ENCODE peak calls at places on chromosome 10, in six cellular contexts. A, C, M, K, O and H are unnamed samples.

GRCh38 chr10:11243425-11244222 is 226.0 kb downstream of the CELF2 start:
- DNase-seq in K (no peak), A (no peak), M (no peak), C (no peak), O (no peak), H (no peak)

GRCh38 chr10:35574924-35575352 is 30.2 kb upstream of the GJD4 start:
- DNase-seq in C (no peak), O (no peak), A (no peak), M (no peak), K (no peak), H (no peak)

GRCh38 chr10:94292448-94293118 is 70.2 kb downstream of the NOC3L start:
- DNase-seq in O (no peak), M (no peak), K (no peak), A (no peak), C (no peak), H (peak; percentile 7)

GRCh38 chr10:64867501-64867962 is 1346.3 kb downstream of the REEP3 start:
- DNase-seq in A (no peak), O (no peak), C (no peak), M (no peak), K (no peak), H (no peak)

GRCh38 chr10:44033008-44033407 is 351.9 kb downstream of the CXCL12 start:
- DNase-seq in A (no peak), M (no peak), C (no peak), K (no peak), O (no peak), H (no peak)

GRCh38 chr10:126147866-126148578 is 240.3 kb downstream of the ADAM12 start:
- DNase-seq in A (no peak), C (no peak), M (no peak), O (no peak), K (no peak), H (no peak)

GRCh38 chr10:78856421-78856820 is 212.3 kb upstream of the ZMIZ1 start:
- DNase-seq in C (peak; percentile 70), O (no peak), K (no peak), A (no peak), M (no peak), H (no peak)

GRCh38 chr10:12214763-12215218 is 18.8 kb downstream of the CDC123 start:
- DNase-seq in A (peak; percentile 32), K (peak; percentile 32), C (no peak), O (no peak), M (peak; percentile 49), H (peak; percentile 45)

GRCh38 chr10:29862926-29863614 is 196.3 kb downstream of the JCAD start:
- DNase-seq in K (no peak), C (no peak), M (no peak), O (no peak), A (no peak), H (no peak)

GRCh38 chr10:70923696-70924095 is 35.3 kb upstream of the PCBD1 start:
- DNase-seq in K (no peak), A (no peak), M (no peak), C (no peak), O (no peak), H (no peak)

GRCh38 chr10:21296575-21297355 is 228.7 kb downstream of the SKIDA1 start:
- DNase-seq in K (no peak), A (no peak), M (no peak), C (no peak), O (no peak), H (no peak)

GRCh38 chr10:117762819-117763172 is 220.2 kb downstream of the EMX2 start:
- DNase-seq in K (no peak), A (no peak), C (no peak), M (no peak), O (no peak), H (no peak)

GRCh38 chr10:103917326-103918052 is 495 bp downstream of the STN1 start:
- DNase-seq in K (peak; percentile 24), C (peak; percentile 65), M (peak; percentile 10), A (peak; percentile 60), O (no peak), H (no peak)

GRCh38 chr10:26697922-26698608 is 564 bp downstream of the PDSS1 start:
- DNase-seq in K (no peak), M (no peak), C (no peak), A (no peak), O (peak; percentile 27), H (no peak)

GRCh38 chr10:79436066-79436849 is 9.2 kb downstream of the ZCCHC24 start:
- DNase-seq in C (no peak), A (no peak), O (peak; percentile 18), K (no peak), M (no peak), H (no peak)

GRCh38 chr10:94963901-94964300 is 25.4 kb downstream of the CYP2C9 start:
- DNase-seq in A (no peak), C (no peak), M (peak; percentile 2), O (peak; percentile 4), K (no peak), H (peak; percentile 3)

GRCh38 chr10:80171248-80171660 is 34.1 kb downstream of the ANXA11 start:
- DNase-seq in A (no peak), K (no peak), O (no peak), C (peak; percentile 87), M (no peak), H (no peak)

GRCh38 chr10:51521605-51522004 is 177.8 kb downstream of the CSTF2T start:
- DNase-seq in K (no peak), O (no peak), C (no peak), A (no peak), M (no peak), H (no peak)

GRCh38 chr10:17169807-17170206 is 31.7 kb downstream of the TRDMT1 start:
- DNase-seq in O (no peak), K (no peak), C (no peak), M (no peak), A (no peak), H (no peak)

GRCh38 chr10:74379474-74379873 is 228.5 kb downstream of the ADK start:
- DNase-seq in C (no peak), K (no peak), A (no peak), M (no peak), O (no peak), H (no peak)

GRCh38 chr10:120474956-120475355 is 17.9 kb downstream of the PLPP4 start:
- DNase-seq in K (no peak), A (no peak), O (no peak), C (no peak), M (no peak), H (no peak)

GRCh38 chr10:317926-318325 is 182.7 kb downstream of the ZMYND11 start:
- DNase-seq in O (no peak), C (no peak), A (no peak), M (no peak), K (no peak), H (no peak)

GRCh38 chr10:125375210-125375609 is 214.8 kb upstream of the CTBP2 start:
- DNase-seq in M (no peak), O (no peak), C (no peak), A (no peak), K (no peak), H (no peak)

GRCh38 chr10:12825255-12825654 is 176.3 kb downstream of the CCDC3 start:
- DNase-seq in M (no peak), A (no peak), O (no peak), K (no peak), C (no peak), H (no peak)

GRCh38 chr10:119542990-119543813 is 683 bp upstream of the RGS10 start:
- DNase-seq in A (peak; percentile 37), C (peak; percentile 72), K (peak; percentile 68), M (peak; percentile 51), O (peak; percentile 83), H (peak; percentile 88)

GRCh38 chr10:27742195-27742925 is 3.3 kb downstream of the MKX start:
- DNase-seq in A (peak; percentile 62), K (peak; percentile 69), O (peak; percentile 85), C (peak; percentile 75), M (peak; percentile 70), H (peak; percentile 24)

GRCh38 chr10:30058111-30058510 is 1.3 kb downstream of the JCAD start:
- DNase-seq in A (no peak), C (no peak), M (no peak), K (no peak), O (no peak), H (no peak)

GRCh38 chr10:88190540-88191213 is 327.3 kb downstream of the PTEN start:
- DNase-seq in K (no peak), M (no peak), O (no peak), C (no peak), A (no peak), H (no peak)

GRCh38 chr10:28411648-28412047 is 108.8 kb upstream of the MPP7 start:
- DNase-seq in A (no peak), K (no peak), M (no peak), O (peak; percentile 26), C (no peak), H (no peak)

GRCh38 chr10:132176647-132177046 is 10.1 kb upstream of the DPYSL4 start:
- DNase-seq in K (no peak), M (no peak), A (no peak), O (no peak), C (no peak), H (no peak)

GRCh38 chr10:123287594-123288247 is 133.5 kb downstream of the BUB3 start:
- DNase-seq in M (no peak), A (no peak), C (no peak), K (no peak), O (no peak), H (no peak)

GRCh38 chr10:80900661-80901060 is 363.0 kb downstream of the SH2D4B start:
- DNase-seq in O (no peak), K (no peak), C (no peak), M (no peak), A (no peak), H (no peak)

GRCh38 chr10:14477408-14477710 is 146.6 kb upstream of the FRMD4A start:
- DNase-seq in O (no peak), A (no peak), M (no peak), C (no peak), K (no peak), H (no peak)

GRCh38 chr10:125064681-125065492 is 95.5 kb downstream of the CTBP2 start:
- DNase-seq in M (no peak), K (peak; percentile 20), A (no peak), C (no peak), O (peak; percentile 86), H (peak; percentile 34)

GRCh38 chr10:34637419-34637911 is 177.6 kb downstream of the PARD3 start:
- DNase-seq in A (peak; percentile 31), M (peak; percentile 79), C (peak; percentile 61), K (peak; percentile 66), O (peak; percentile 74), H (peak; percentile 79)

GRCh38 chr10:14371616-14372015 is 40.9 kb upstream of the FRMD4A start:
- DNase-seq in M (no peak), C (no peak), K (no peak), O (no peak), A (no peak), H (no peak)